ENCODE peak calls at places on chromosomes 12 and 14, in seven cellular contexts. M is AG09319; S is NCI-H1092 treated with DMSO at 0.1 percent for 48 hours; H is pancreas; R is stimulated activated CD4-positive, alpha-beta T cell treated with anti-CD3 and anti-CD28 coated beads, TNF-alpha, amount 100 ng/mL, for 24 hours; K is kidney glomerular epithelial cell; P is AG04449. Q is an unnamed sample.

GRCh38 chr12:56634242-56634836 is 4.2 kb upstream of the BAZ2A start:
- DNase-seq in M (no peak), S (no peak), H (peak), R (no peak), K (no peak), P (no peak), Q (no peak)

GRCh38 chr12:54126696-54127537 is 61.9 kb downstream of the SMUG1 start:
- DNase-seq in M (no peak), S (no peak), H (peak), R (no peak), K (peak), P (no peak), Q (no peak)

GRCh38 chr14:61527325-61528100 is 167.8 kb upstream of the HIF1A start:
- DNase-seq in M (no peak), S (no peak), H (peak), R (no peak), K (peak), P (no peak), Q (no peak)

GRCh38 chr12:119365451-119365850 is 30.9 kb downstream of the CCDC60 start:
- DNase-seq in M (no peak), S (no peak), H (no peak), R (no peak), K (no peak), P (no peak), Q (no peak)

GRCh38 chr14:80959448-80960006 is 4.1 kb downstream of the TSHR start:
- DNase-seq in M (no peak), S (peak), H (no peak), R (peak), K (no peak), P (no peak), Q (no peak)

GRCh38 chr14:103541944-103542544 is 13.0 kb downstream of the TRMT61A start:
- DNase-seq in M (no peak), S (no peak), H (no peak), R (no peak), K (no peak), P (no peak), Q (no peak)

GRCh38 chr12:115194857-115195256 is 510.9 kb upstream of the TBX3 start:
- DNase-seq in M (no peak), S (no peak), H (no peak), R (no peak), K (no peak), P (no peak), Q (no peak)

GRCh38 chr12:93536766-93537515 is 35.5 kb upstream of the SOCS2 start:
- DNase-seq in M (no peak), S (no peak), H (no peak), R (no peak), K (no peak), P (no peak), Q (no peak)

GRCh38 chr12:96237465-96238077 is 43.4 kb downstream of the ELK3 start:
- DNase-seq in M (peak), S (peak), H (peak), R (peak), K (no peak), P (peak), Q (peak)

GRCh38 chr14:101074124-101075024 is 170.9 kb upstream of the RTL1 start:
- DNase-seq in M (no peak), S (no peak), H (no peak), R (no peak), K (no peak), P (no peak), Q (no peak)

GRCh38 chr14:100221419-100222218 is 17.3 kb upstream of the YY1 start:
- DNase-seq in M (no peak), S (peak), H (peak), R (peak), K (peak), P (peak), Q (no peak)

GRCh38 chr12:9049520-9050133 is 60.3 kb downstream of the KLRG1 start:
- DNase-seq in M (no peak), S (peak), H (no peak), R (no peak), K (peak), P (no peak), Q (no peak)

GRCh38 chr12:111066744-111067437 is 146.5 kb upstream of the MYL2 start:
- DNase-seq in M (no peak), S (no peak), H (no peak), R (no peak), K (no peak), P (no peak), Q (no peak)

GRCh38 chr12:57449375-57449774 is 5.7 kb upstream of the INHBE start:
- DNase-seq in M (no peak), S (no peak), H (no peak), R (no peak), K (no peak), P (no peak), Q (no peak)

GRCh38 chr12:122740351-122740750 is 9.7 kb upstream of the HCAR1 start:
- DNase-seq in M (no peak), S (no peak), H (no peak), R (no peak), K (no peak), P (no peak), Q (no peak)

GRCh38 chr14:94128216-94128839 is 1.1 kb downstream of the IFI27L2 start:
- DNase-seq in M (no peak), S (no peak), H (no peak), R (no peak), K (no peak), P (no peak), Q (no peak)

GRCh38 chr12:13074396-13075113 is 28.9 kb downstream of the GSG1 start:
- DNase-seq in M (no peak), S (no peak), H (no peak), R (no peak), K (no peak), P (no peak), Q (no peak)

GRCh38 chr14:67221248-67221981 is 19.8 kb upstream of the PALS1 start:
- DNase-seq in M (no peak), S (no peak), H (no peak), R (no peak), K (peak), P (peak), Q (no peak)

GRCh38 chr12:119649202-119649808 is 18.6 kb upstream of the PRKAB1 start:
- DNase-seq in M (no peak), S (no peak), H (no peak), R (no peak), K (peak), P (no peak), Q (no peak)

Q was measured in Panc1.